ENCODE peak calls at places on chromosomes 12 and 14, in four cellular contexts. G is tibial artery; R is body of pancreas; V is effector memory CD4-positive, alpha-beta T cell. Y is an unnamed sample.

GRCh38 chr12:112664569-112664968 is 127.0 kb upstream of the RPH3A start:
- DNase-seq in G (no peak), V (no peak), R (no peak), Y (no peak)

GRCh38 chr14:63076476-63076875 is 31.2 kb upstream of the KCNH5 start:
- DNase-seq in G (no peak), R (no peak), V (no peak), Y (no peak)

GRCh38 chr12:123808167-123808566 is 46.1 kb downstream of the DNAH10 start:
- DNase-seq in R (no peak), V (no peak), G (no peak), Y (no peak)

GRCh38 chr14:29030970-29031369 is 264.4 kb downstream of the FOXG1 start:
- DNase-seq in V (no peak), R (no peak), G (no peak), Y (no peak)

GRCh38 chr12:93645702-93646101 is 31.5 kb upstream of the CRADD start:
- DNase-seq in V (no peak), G (no peak), R (no peak), Y (no peak)

GRCh38 chr14:99174920-99175319 is 97.1 kb downstream of the BCL11B start:
- DNase-seq in G (no peak), V (no peak), R (no peak), Y (no peak)

GRCh38 chr12:58564721-58565120 is 355.6 kb downstream of the LRIG3 start:
- DNase-seq in G (no peak), R (no peak), V (no peak), Y (no peak)

GRCh38 chr12:124109760-124110159 is 136.7 kb downstream of the ZNF664 start:
- DNase-seq in R (no peak), G (no peak), V (no peak), Y (no peak)

GRCh38 chr12:45309826-45310626 is 94.1 kb downstream of the ANO6 start:
- DNase-seq in R (no peak), G (no peak), V (no peak), Y (no peak)

GRCh38 chr12:4251228-4251891 is 22.2 kb upstream of the CCND2 start:
- DNase-seq in G (no peak), R (no peak), V (no peak), Y (no peak)

GRCh38 chr12:42568952-42569916 is 20.3 kb downstream of the PRICKLE1 start:
- DNase-seq in R (no peak), V (no peak), G (no peak), Y (no peak)

GRCh38 chr12:105907982-105908381 is 230.8 kb downstream of the NUAK1 start:
- DNase-seq in R (no peak), V (no peak), G (no peak), Y (no peak)

GRCh38 chr12:62622177-62622576 is 155.6 kb downstream of the MON2 start:
- DNase-seq in R (no peak), V (no peak), G (no peak), Y (no peak)

GRCh38 chr12:128969480-128970055 is 116.3 kb downstream of the GLT1D1 start:
- DNase-seq in G (no peak), V (no peak), R (peak; percentile 23), Y (peak; percentile 20)

GRCh38 chr12:80241576-80242273 is 142.4 kb downstream of the OTOGL start:
- DNase-seq in V (no peak), R (no peak), G (no peak), Y (no peak)

GRCh38 chr14:74841230-74842207 is 34.4 kb downstream of the PROX2 start:
- DNase-seq in V (no peak), R (no peak), G (no peak), Y (no peak)

GRCh38 chr14:88791252-88791621 is 1.5 kb downstream of the EML5 start:
- DNase-seq in V (no peak), R (no peak), G (no peak), Y (no peak)

GRCh38 chr14:99685061-99685995 is 1.2 kb downstream of the CYP46A1 start:
- DNase-seq in V (no peak), G (no peak), R (no peak), Y (no peak)

GRCh38 chr12:26285401-26285800 is 90.0 kb downstream of the SSPN start:
- DNase-seq in G (no peak), R (no peak), V (no peak), Y (no peak)

GRCh38 chr12:19794116-19794515 is 354.8 kb downstream of the AEBP2 start:
- DNase-seq in V (no peak), G (no peak), R (no peak), Y (no peak)

GRCh38 chr12:64450711-64451486 is 1.0 kb upstream of the TBK1 start:
- DNase-seq in V (no peak), R (no peak), G (no peak), Y (no peak)

GRCh38 chr12:80936642-80937390 is 918 bp downstream of the LIN7A start:
- DNase-seq in V (no peak), G (peak; percentile 21), R (peak; percentile 22), Y (peak; percentile 51)

GRCh38 chr12:73514672-73515071 is 1023.0 kb upstream of the ATXN7L3B start:
- DNase-seq in G (no peak), V (no peak), R (no peak), Y (no peak)

GRCh38 chr14:79328863-79329262 is 882.4 kb downstream of the DIO2 start:
- DNase-seq in G (no peak), V (no peak), R (no peak), Y (no peak)

GRCh38 chr14:71372411-71372838 is 465.2 kb downstream of the PCNX1 start:
- DNase-seq in R (no peak), G (no peak), V (no peak), Y (no peak)

GRCh38 chr12:118402251-118402650 is 25.9 kb downstream of the SUDS3 start:
- DNase-seq in G (no peak), R (no peak), V (no peak), Y (no peak)

GRCh38 chr12:52632656-52633055 is 14.3 kb upstream of the KRT73 start:
- DNase-seq in V (no peak), G (no peak), R (no peak), Y (no peak)

GRCh38 chr14:76863724-76864407 is 37.7 kb downstream of the LRRC74A start:
- DNase-seq in G (peak; percentile 62), V (no peak), R (no peak), Y (peak; percentile 23)

GRCh38 chr14:60233251-60233650 is 15.8 kb upstream of the PPM1A start:
- DNase-seq in G (no peak), R (no peak), V (no peak), Y (no peak)

GRCh38 chr14:60235440-60235839 is 13.6 kb upstream of the PPM1A start:
- DNase-seq in G (no peak), V (no peak), R (no peak), Y (no peak)

GRCh38 chr14:60229614-60230013 is 19.4 kb upstream of the PPM1A start:
- DNase-seq in V (no peak), R (no peak), G (no peak), Y (no peak)

GRCh38 chr14:60232185-60232584 is 16.8 kb upstream of the PPM1A start:
- DNase-seq in R (no peak), G (no peak), V (no peak), Y (no peak)

DNA sequence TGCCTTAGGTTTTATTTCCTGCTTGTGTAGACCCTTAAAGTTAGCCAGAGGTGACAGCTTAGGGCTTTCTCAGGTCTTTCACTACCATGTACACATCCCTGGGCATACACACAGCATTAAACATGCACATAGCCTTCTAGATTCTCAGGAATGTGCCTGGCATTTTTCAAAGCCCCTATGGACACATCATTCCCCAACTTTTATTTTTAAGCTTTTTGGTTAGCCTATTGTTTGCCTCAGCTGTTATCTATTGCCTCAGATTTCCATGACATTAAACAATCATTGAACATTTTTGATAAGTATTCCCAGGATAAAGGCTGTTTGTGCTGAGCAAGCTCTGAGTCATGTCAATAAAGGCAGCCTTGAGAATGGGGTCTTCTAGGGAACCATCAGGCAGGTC is 15.1 kb upstream of the PPM1A start:
- DNase-seq in V (no peak), G (no peak), R (no peak), Y (no peak)
- H3K27ac ChIP-seq in V (no peak overlapping the region), G (no peak overlapping the region), R (no peak overlapping the region), Y (no peak overlapping the region)

GRCh38 chr14:50530358-50530757 is 2.0 kb downstream of the MAP4K5 start:
- DNase-seq in G (no peak), R (no peak), V (no peak), Y (no peak)
- H3K4me1 ChIP-seq in G (peaks cover 9% of the 10 kb centered on the region), R (peaks cover 36% of the 10 kb centered on the region), V (peaks cover 7% of the 10 kb centered on the region), Y (peaks cover 7% of the 10 kb centered on the region)

GRCh38 chr14:95184413-95184790 is 27.1 kb upstream of the DICER1 start:
- DNase-seq in R (no peak), G (no peak), V (no peak), Y (no peak)

GRCh38 chr14:95183532-95184412 is 26.4 kb upstream of the DICER1 start:
- DNase-seq in R (no peak), G (no peak), V (no peak), Y (no peak)

GRCh38 chr14:95180966-95181733 is 23.8 kb upstream of the DICER1 start:
- DNase-seq in V (no peak), R (no peak), G (no peak), Y (no peak)

GRCh38 chr14:95182379-95182778 is 25.1 kb upstream of the DICER1 start:
- DNase-seq in R (no peak), G (no peak), V (no peak), Y (no peak)

GRCh38 chr14:95183082-95183481 is 25.8 kb upstream of the DICER1 start:
- DNase-seq in G (no peak), R (no peak), V (no peak), Y (no peak)
- H3K27ac ChIP-seq in G (no peak overlapping the region), R (peak overlapping the region; percentile 23), V (no peak overlapping the region), Y (peak overlapping the region; percentile 70)

GRCh38 chr14:95493976-95494375 is 22.5 kb downstream of the SYNE3 start:
- DNase-seq in G (peak; percentile 22), R (no peak), V (no peak), Y (no peak)
- H3K4me1 ChIP-seq in G (peaks cover 47% of the 10 kb centered on the region), R (no peaks in the 10 kb centered on the region), V (peaks cover 25% of the 10 kb centered on the region), Y (peaks cover 57% of the 10 kb centered on the region)

DNA sequence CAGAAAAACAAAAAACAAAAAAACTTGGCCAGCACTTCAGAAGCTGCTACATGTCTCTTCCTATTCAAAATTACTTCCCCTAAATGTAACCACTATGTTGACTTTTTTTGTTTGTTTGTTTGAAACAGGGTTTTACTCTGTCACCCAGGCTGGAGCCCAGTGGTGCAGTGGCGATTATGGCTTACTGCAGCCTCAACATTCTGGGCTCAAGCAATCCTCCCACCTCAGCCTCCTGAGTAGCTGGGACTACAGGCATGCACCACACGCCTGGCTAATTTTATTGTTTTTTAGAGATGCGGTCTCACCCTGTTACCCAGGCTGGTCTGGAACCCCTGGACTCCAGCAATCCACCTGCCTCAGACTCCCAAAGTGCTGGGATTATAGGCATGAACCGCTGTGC is 38.0 kb upstream of the PPP4R3A start:
- DNase-seq in G (no peak), V (no peak), R (no peak), Y (no peak)
- H3K27ac ChIP-seq in G (no peak overlapping the region), V (no peak overlapping the region), R (no peak overlapping the region), Y (no peak overlapping the region)